ENCODE peak calls at places on chromosomes 1 and 21, in five cellular contexts. D is mesenchymal stem cell, V is H1, X is DND-41, C is K562. R is an unnamed sample.

GRCh38 chr21:39597595-39598185 is 15.1 kb upstream of the B3GALT5 start:
- DNase-seq in C (no peak), D (no peak), X (no peak), V (no peak), R (no peak)

GRCh38 chr1:185938396-185938795 is 204.2 kb downstream of the HMCN1 start:
- DNase-seq in D (no peak), V (no peak), C (no peak), X (no peak), R (no peak)

GRCh38 chr1:198934901-198935301 is 296.1 kb downstream of the PTPRC start:
- DNase-seq in C (no peak), X (peak), D (peak), V (no peak), R (peak)

GRCh38 chr1:17248781-17249180 is at the start of gene PADI3:
- DNase-seq in V (no peak), D (no peak), C (peak), X (no peak), R (no peak)

GRCh38 chr1:6268431-6268830 is 7.5 kb upstream of the GPR153 start:
- DNase-seq in C (no peak), D (no peak), V (no peak), X (no peak), R (no peak)

GRCh38 chr1:93552751-93553455 is 105.0 kb downstream of the FNBP1L start:
- DNase-seq in C (no peak), V (no peak), D (peak), X (peak), R (peak)

GRCh38 chr1:245611251-245611650 is 456.5 kb downstream of the KIF26B start:
- DNase-seq in V (no peak), C (no peak), D (no peak), X (no peak), R (no peak)

GRCh38 chr1:106254748-106255147 is 801.7 kb upstream of the PRMT6 start:
- DNase-seq in X (no peak), D (no peak), V (no peak), C (no peak), R (no peak)

GRCh38 chr1:118998171-118998570 is 10.0 kb upstream of the TBX15 start:
- DNase-seq in D (no peak), V (no peak), X (no peak), C (no peak), R (no peak)

GRCh38 chr1:54945393-54945936 is 35.0 kb upstream of the TMEM61 start:
- DNase-seq in V (no peak), X (no peak), C (no peak), D (no peak), R (no peak)

GRCh38 chr1:111197598-111198289 is 2.7 kb downstream of the DENND2D start:
- DNase-seq in D (peak), X (peak), V (peak), C (peak), R (no peak)

GRCh38 chr1:10444248-10444647 is 5.6 kb upstream of the CORT start:
- DNase-seq in X (no peak), C (no peak), D (no peak), V (no peak), R (no peak)

GRCh38 chr1:12505639-12506311 is 112.2 kb downstream of the DHRS3 start:
- DNase-seq in V (no peak), D (no peak), C (no peak), X (no peak), R (no peak)

GRCh38 chr1:10575616-10576015 is 100.9 kb downstream of the PEX14 start:
- DNase-seq in D (peak), C (no peak), V (no peak), X (no peak), R (peak)

GRCh38 chr21:25806053-25806452 is 71.3 kb downstream of the GABPA start:
- DNase-seq in X (no peak), D (no peak), C (no peak), V (no peak), R (no peak)

GRCh38 chr1:51916587-51917405 is 38.3 kb upstream of the NRDC start:
- DNase-seq in C (no peak), D (peak), V (no peak), X (no peak), R (peak)

GRCh38 chr1:40862008-40862863 is at the start of gene CITED4:
- DNase-seq in C (peak), D (peak), V (peak), X (peak), R (peak)
- H3K9ac ChIP-seq in C (peak), D (peak), V (peak), X (no peak), R (peak)

GRCh38 chr1:175116903-175117302 is 49.3 kb downstream of the TNN start:
- DNase-seq in V (no peak), C (no peak), D (no peak), X (no peak), R (no peak)

GRCh38 chr1:175114996-175115395 is 47.4 kb downstream of the TNN start:
- DNase-seq in V (no peak), C (no peak), D (no peak), X (no peak), R (no peak)

GRCh38 chr1:175116210-175116798 is 48.7 kb downstream of the TNN start:
- DNase-seq in X (no peak), D (no peak), V (no peak), C (no peak), R (no peak)

DNA sequence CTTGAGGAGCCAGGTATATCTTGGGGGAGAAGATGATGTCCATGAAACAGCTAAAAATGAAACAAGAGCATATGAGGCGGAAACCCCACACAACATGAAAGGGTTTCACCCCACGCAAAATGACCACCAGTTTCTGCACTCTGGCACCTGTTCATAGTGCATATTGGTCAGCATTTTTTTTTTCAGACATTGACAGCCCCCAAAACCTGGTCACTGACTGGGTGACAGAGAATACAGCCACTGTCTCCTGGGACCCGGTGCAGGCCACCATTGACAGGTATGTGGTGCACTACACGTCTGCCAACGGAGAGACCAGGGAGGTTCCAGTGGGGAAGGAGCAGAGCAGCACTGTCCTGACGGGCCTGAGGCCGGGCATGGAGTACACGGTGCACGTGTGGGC is 50.7 kb downstream of the TNN start:
- DNase-seq in D (no peak), V (no peak), X (no peak), C (no peak), R (no peak)
- H3K9ac ChIP-seq in D (no peak), V (no peak), X (no peak), C (no peak), R (no peak)

GRCh38 chr1:151193856-151194255 is 3.9 kb upstream of the VPS72 start:
- DNase-seq in D (no peak), V (no peak), C (no peak), X (no peak), R (no peak)
- H3K9ac ChIP-seq in D (no peak), V (no peak), C (no peak), X (no peak), R (no peak)

DNA sequence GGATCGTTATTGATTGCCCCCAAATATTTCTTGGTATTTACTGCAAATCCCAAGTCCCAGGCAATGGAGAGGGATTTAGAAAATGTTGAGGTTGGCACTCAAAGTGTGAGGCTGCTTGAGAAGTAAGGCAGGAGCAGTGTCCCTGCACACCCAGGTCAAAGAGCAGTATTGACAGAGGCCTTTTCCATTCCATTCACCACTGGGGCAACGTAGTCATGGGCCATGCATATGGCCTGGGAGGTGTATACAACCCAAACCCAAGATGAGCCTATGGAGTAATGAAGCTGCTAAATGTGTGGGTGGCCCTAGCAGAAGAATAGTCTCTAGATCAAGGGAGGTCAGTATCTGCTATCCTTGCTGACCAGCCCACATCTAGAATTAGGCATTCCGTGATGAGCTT is 245.6 kb downstream of the FOXD2 start:
- DNase-seq in D (no peak), V (peak), X (no peak), C (no peak), R (no peak)
- H3K9ac ChIP-seq in D (no peak), V (no peak), X (no peak), C (no peak), R (no peak)

GRCh38 chr1:56135069-56135863 is 444.1 kb downstream of the PLPP3 start:
- DNase-seq in V (no peak), D (no peak), C (no peak), X (no peak), R (no peak)
- H3K9ac ChIP-seq in V (no peak), D (no peak), C (no peak), X (no peak), R (no peak)

GRCh38 chr21:46667191-46667734 is 31.8 kb downstream of the PRMT2 start:
- DNase-seq in X (no peak), C (no peak), V (no peak), D (no peak), R (peak)
- H3K9ac ChIP-seq in X (no peak), C (no peak), V (peak), D (peak), R (peak)